ENCODE peak calls at places on chromosomes 1 and 21, in eight cellular contexts. N is cardiac muscle cell; I is CD8-positive, alpha-beta T cell; B is psoas muscle; E is PC-3; F is lung; U is tibial artery; L is NT2/D1. T is an unnamed sample.

GRCh38 chr21:41163086-41163485 is 4.9 kb upstream of the BACE2 start:
- DNase-seq in N (no peak), I (no peak), B (no peak), E (no peak), F (no peak), U (no peak), L (no peak), T (no peak)

GRCh38 chr1:206467915-206468314 is 2.4 kb upstream of the IKBKE start:
- DNase-seq in N (peak; percentile 50), I (no peak), B (peak; percentile 79), E (no peak), F (peak; percentile 84), U (peak; percentile 63), L (no peak), T (no peak)

GRCh38 chr1:88697503-88697902 is 13.4 kb downstream of the PKN2 start:
- DNase-seq in N (peak; percentile 5), I (no peak), B (no peak), E (no peak), F (no peak), U (no peak), L (no peak), T (no peak)

GRCh38 chr1:53110370-53111072 is 31.9 kb downstream of the SLC1A7 start:
- DNase-seq in N (peak; percentile 54), I (no peak), B (no peak), E (peak; percentile 16), F (peak; percentile 53), U (no peak), L (no peak), T (no peak)

GRCh38 chr1:47725000-47725731 is 272.0 kb downstream of the TRABD2B start:
- DNase-seq in N (no peak), I (no peak), B (no peak), E (peak; percentile 14), F (no peak), U (no peak), L (no peak), T (no peak)

GRCh38 chr1:172674831-172675613 is 16.1 kb downstream of the FASLG start:
- DNase-seq in N (peak; percentile 19), I (no peak), B (no peak), E (no peak), F (no peak), U (no peak), L (no peak), T (no peak)

GRCh38 chr21:40153351-40153750 is 286.1 kb downstream of the PCP4 start:
- DNase-seq in N (no peak), I (no peak), B (no peak), E (no peak), F (no peak), U (no peak), L (no peak), T (no peak)

GRCh38 chr1:172745014-172745413 is 86.1 kb downstream of the FASLG start:
- DNase-seq in N (peak; percentile 92), I (no peak), B (no peak), E (peak; percentile 99), F (peak; percentile 32), U (no peak), L (peak; percentile 57), T (no peak)

GRCh38 chr1:100862591-100862990 is 32.1 kb downstream of the EXTL2 start:
- DNase-seq in N (peak; percentile 60), I (no peak), B (no peak), E (peak; percentile 8), F (no peak), U (no peak), L (no peak), T (no peak)

GRCh38 chr1:109490029-109490933 is 3.6 kb upstream of the CYB561D1 start:
- DNase-seq in N (peak; percentile 77), I (peak; percentile 83), B (peak; percentile 79), E (peak; percentile 76), F (peak; percentile 68), U (peak; percentile 70), L (no peak), T (peak; percentile 45)

GRCh38 chr21:17644186-17644585 is 31.5 kb upstream of the BTG3 start:
- DNase-seq in N (no peak), I (no peak), B (no peak), E (no peak), F (no peak), U (no peak), L (no peak), T (no peak)

GRCh38 chr1:54355931-54356679 is 50.1 kb downstream of the SSBP3 start:
- DNase-seq in N (peak; percentile 43), I (no peak), B (no peak), E (no peak), F (no peak), U (no peak), L (no peak), T (no peak)

GRCh38 chr1:113784104-113784779 is 25.0 kb upstream of the PHTF1 start:
- DNase-seq in N (no peak), I (no peak), B (no peak), E (no peak), F (no peak), U (no peak), L (no peak), T (no peak)

GRCh38 chr21:45374826-45375455 is 30.0 kb upstream of the COL18A1 start:
- DNase-seq in N (no peak), I (no peak), B (peak; percentile 39), E (no peak), F (no peak), U (no peak), L (no peak), T (no peak)

GRCh38 chr1:44036409-44037111 is 5.3 kb upstream of the SLC6A9 start:
- DNase-seq in N (peak; percentile 70), I (peak; percentile 76), B (peak; percentile 74), E (peak; percentile 87), F (peak; percentile 75), U (peak; percentile 67), L (peak; percentile 63), T (peak; percentile 45)

GRCh38 chr1:181318022-181318857 is 165.1 kb upstream of the CACNA1E start:
- DNase-seq in N (peak; percentile 2), I (no peak), B (no peak), E (no peak), F (no peak), U (no peak), L (no peak), T (no peak)

GRCh38 chr1:228861830-228862176 is 126.5 kb downstream of the RHOU start:
- DNase-seq in N (no peak), I (no peak), B (no peak), E (no peak), F (no peak), U (no peak), L (no peak), T (no peak)

GRCh38 chr1:43128816-43129215 is 43.3 kb downstream of the EBNA1BP2 start:
- DNase-seq in N (no peak), I (no peak), B (no peak), E (no peak), F (no peak), U (no peak), L (no peak), T (no peak)

GRCh38 chr1:238063454-238063853 is 172.7 kb upstream of the ZP4 start:
- DNase-seq in N (no peak), I (no peak), B (no peak), E (peak; percentile 90), F (no peak), U (no peak), L (no peak), T (no peak)

GRCh38 chr1:211741116-211741515 is 65.7 kb upstream of the NEK2 start:
- DNase-seq in N (peak; percentile 7), I (no peak), B (no peak), E (no peak), F (no peak), U (no peak), L (no peak), T (no peak)

GRCh38 chr1:84253041-84253440 is 48.5 kb upstream of the SAMD13 start:
- DNase-seq in N (no peak), I (no peak), B (no peak), E (peak; percentile 5), F (no peak), U (no peak), L (no peak), T (no peak)

GRCh38 chr1:111497592-111497991 is 5.8 kb downstream of the ADORA3 start:
- DNase-seq in N (no peak), I (no peak), B (no peak), E (no peak), F (no peak), U (no peak), L (no peak), T (no peak)
- H3K4me3 ChIP-seq in N (no peak overlapping the region), I (no peak overlapping the region), B (no peak overlapping the region), E (no peak overlapping the region), F (no peak overlapping the region), U (no peak overlapping the region), L (no peak overlapping the region), T (no peak overlapping the region)

GRCh38 chr1:196654271-196654670 is 2.4 kb downstream of the CFH start:
- DNase-seq in N (no peak), I (no peak), B (no peak), E (no peak), F (no peak), U (no peak), L (no peak), T (no peak)
- H3K4me3 ChIP-seq in N (no peak overlapping the region), I (no peak overlapping the region), B (peak overlapping the region; percentile 49), E (no peak overlapping the region), F (no peak overlapping the region), U (peak overlapping the region; percentile 40), L (no peak overlapping the region), T (no peak overlapping the region)

GRCh38 chr1:91891486-91891885 is 5.5 kb upstream of the TGFBR3 start:
- DNase-seq in N (peak; percentile 89), I (no peak), B (no peak), E (no peak), F (no peak), U (no peak), L (no peak), T (no peak)
- H3K4me3 ChIP-seq in N (no peak overlapping the region), I (no peak overlapping the region), B (no peak overlapping the region), E (no peak overlapping the region), F (no peak overlapping the region), U (no peak overlapping the region), L (no peak overlapping the region), T (no peak overlapping the region)

DNA sequence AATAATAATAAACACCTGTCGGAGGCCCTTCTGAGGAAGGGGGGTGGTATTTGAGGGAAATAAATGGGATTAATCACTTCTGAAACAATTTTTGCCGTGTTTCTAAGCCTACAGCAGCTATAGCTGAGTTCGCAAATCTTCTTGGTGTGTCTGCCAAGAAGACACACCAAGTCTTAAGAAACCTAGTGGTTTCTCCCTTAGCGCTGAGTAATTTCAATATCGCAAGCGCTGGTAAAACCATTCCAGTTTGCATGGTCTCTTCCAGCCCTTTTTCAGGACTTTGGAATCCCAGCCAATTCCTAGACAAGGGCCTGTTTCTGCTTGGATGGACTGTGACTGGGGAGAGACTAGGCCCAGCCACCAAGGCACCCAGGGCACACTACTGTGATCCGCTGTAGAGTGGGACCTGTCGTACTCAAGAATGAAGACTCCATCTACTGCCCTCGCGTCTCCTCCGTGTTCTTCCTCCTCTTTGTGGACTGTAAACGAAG is 7.5 kb upstream of the LHX8 start:
- DNase-seq in N (no peak), I (no peak), B (no peak), E (no peak), F (no peak), U (no peak), L (no peak), T (no peak)
- H3K4me3 ChIP-seq in N (no peak overlapping the region), I (no peak overlapping the region), B (no peak overlapping the region), E (no peak overlapping the region), F (no peak overlapping the region), U (no peak overlapping the region), L (no peak overlapping the region), T (no peak overlapping the region)

T was measured in effector memory CD4-positive, alpha-beta T cell.